ENCODE peak calls at places on chromosomes 6 and 20, in five cellular contexts. L is SK-N-SH, W is HEK293T, Q is K562, K is HepG2. X is an unnamed sample.

GRCh38 chr20:17023036-17023435 is 203.8 kb upstream of the PCSK2 start:
- DNase-seq in Q (no peak), L (no peak), K (no peak), W (no peak), X (no peak)

GRCh38 chr6:111129003-111129402 is 41.7 kb downstream of the SLC16A10 start:
- DNase-seq in Q (no peak), W (no peak), L (no peak), K (peak; percentile 24), X (no peak)

GRCh38 chr6:19311786-19312185 is 525.4 kb upstream of the ID4 start:
- DNase-seq in L (no peak), W (no peak), Q (no peak), K (no peak), X (no peak)

GRCh38 chr6:79170915-79171314 is 63.6 kb downstream of the HMGN3 start:
- DNase-seq in L (no peak), K (no peak), W (no peak), Q (no peak), X (no peak)

GRCh38 chr20:62772103-62772611 is 24.1 kb upstream of the MRGBP start:
- DNase-seq in Q (no peak), L (no peak), K (no peak), W (no peak), X (no peak)

GRCh38 chr6:170102038-170102437 is 188.8 kb downstream of the DLL1 start:
- DNase-seq in W (no peak), K (no peak), Q (no peak), L (no peak), X (no peak)

GRCh38 chr6:14807130-14807529 is 438.7 kb upstream of the JARID2 start:
- DNase-seq in L (no peak), W (no peak), K (no peak), Q (no peak), X (no peak)

GRCh38 chr6:135002229-135002844 is 52.3 kb downstream of the HBS1L start:
- DNase-seq in L (peak; percentile 22), K (peak; percentile 12), Q (peak; percentile 19), W (peak; percentile 31), X (no peak)

GRCh38 chr20:10342152-10342551 is 91.9 kb downstream of the MKKS start:
- DNase-seq in L (no peak), W (no peak), Q (no peak), K (no peak), X (no peak)

GRCh38 chr6:32529697-32530429 is at the start of gene HLA-DRB5:
- DNase-seq in L (no peak), Q (no peak), W (no peak), K (no peak), X (peak; percentile 58)

GRCh38 chr6:97203343-97203742 is 79.7 kb downstream of the MMS22L start:
- DNase-seq in W (no peak), K (no peak), Q (no peak), L (peak; percentile 39), X (no peak)

GRCh38 chr20:1345030-1345755 is 16.3 kb upstream of the SDCBP2 start:
- DNase-seq in K (no peak), Q (no peak), W (no peak), L (no peak), X (no peak)

GRCh38 chr6:24865161-24865560 is 66.4 kb upstream of the ARMH2 start:
- DNase-seq in L (no peak), Q (no peak), K (no peak), W (no peak), X (no peak)

GRCh38 chr6:146357578-146358340 is 185.9 kb upstream of the RAB32 start:
- DNase-seq in K (no peak), L (no peak), W (no peak), Q (no peak), X (peak; percentile 13)

GRCh38 chr6:135114355-135115145 is 59.9 kb upstream of the HBS1L start:
- DNase-seq in L (no peak), K (no peak), W (no peak), Q (no peak), X (peak; percentile 67)

GRCh38 chr6:16222826-16223225 is 15.6 kb upstream of the GMPR start:
- DNase-seq in W (no peak), Q (no peak), L (no peak), K (no peak), X (no peak)

GRCh38 chr6:170205126-170205525 is 85.8 kb downstream of the DLL1 start:
- DNase-seq in Q (no peak), L (no peak), W (no peak), K (no peak), X (no peak)

GRCh38 chr20:5784735-5785134 is 34.5 kb downstream of the SHLD1 start:
- DNase-seq in Q (peak; percentile 83), L (no peak), W (no peak), K (no peak), X (no peak)

GRCh38 chr20:5779071-5779470 is 28.9 kb downstream of the SHLD1 start:
- DNase-seq in W (no peak), Q (no peak), K (no peak), L (no peak), X (no peak)

GRCh38 chr20:5776074-5776473 is 25.9 kb downstream of the SHLD1 start:
- DNase-seq in Q (no peak), L (no peak), W (no peak), K (no peak), X (no peak)

GRCh38 chr20:5781798-5782750 is 31.9 kb downstream of the SHLD1 start:
- DNase-seq in L (no peak), K (peak; percentile 93), W (no peak), Q (peak; percentile 42), X (no peak)

DNA sequence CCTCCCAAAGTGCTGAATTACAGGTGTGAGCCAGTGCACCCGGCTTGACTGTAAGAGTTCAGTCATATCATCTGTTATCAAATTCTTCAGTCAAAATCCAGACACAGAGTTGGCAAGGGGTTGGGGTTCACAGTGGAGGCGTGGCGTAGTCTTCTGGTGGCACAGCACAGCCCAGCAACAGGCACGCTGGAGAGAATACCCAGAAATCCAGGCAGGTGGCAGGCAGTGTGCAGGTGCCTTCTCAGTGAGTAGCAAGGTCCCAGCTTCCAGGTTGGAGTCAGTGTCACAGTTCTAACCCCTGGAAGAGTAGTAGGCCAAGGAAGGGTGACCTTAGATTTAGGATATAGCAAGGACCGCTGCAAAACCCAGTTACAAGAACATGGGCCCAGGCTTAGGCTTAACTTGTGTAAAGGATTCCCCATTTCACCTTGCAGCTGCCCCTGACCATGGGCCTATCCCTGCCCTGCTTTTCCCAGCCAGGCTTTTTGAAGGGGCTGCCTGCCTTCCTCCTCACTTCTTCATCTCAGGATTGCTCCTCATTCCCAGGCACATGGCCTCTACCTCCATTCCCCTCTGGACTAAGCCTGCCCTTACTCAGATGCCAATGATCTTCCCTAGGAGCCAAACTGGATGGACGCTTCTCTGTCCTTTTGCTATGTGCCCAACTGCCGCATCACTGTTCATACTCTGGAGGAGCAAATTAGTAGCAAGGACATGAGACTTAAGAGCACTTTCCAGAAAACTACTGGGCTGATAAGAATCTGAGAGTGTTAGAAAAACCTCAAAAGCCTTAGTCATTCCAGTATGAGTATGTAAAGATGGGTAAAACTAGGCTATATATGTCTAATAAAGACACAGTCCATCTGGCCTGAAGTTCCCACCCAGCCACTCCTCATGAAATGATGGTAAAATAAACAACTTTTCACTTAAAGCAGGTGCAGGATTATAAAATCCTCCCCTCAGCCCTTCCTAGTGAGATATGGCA is 30.3 kb downstream of the SHLD1 start:
- DNase-seq in W (no peak), L (no peak), Q (peak; percentile 15), K (no peak), X (no peak)
- TF ChIP-seq FOXM1 in W (no peak), L (no peak), Q (no peak), K (no peak), X (no peak)

GRCh38 chr6:85670573-85670972 is 27.9 kb upstream of the SYNCRIP start:
- DNase-seq in K (no peak), Q (no peak), W (no peak), L (no peak), X (no peak)
- TF ChIP-seq FOXM1 in K (no peak), Q (no peak), W (no peak), L (no peak), X (no peak)

GRCh38 chr20:40488401-40488800 is 200.6 kb downstream of the MAFB start:
- DNase-seq in W (no peak), L (no peak), K (no peak), Q (no peak), X (no peak)

GRCh38 chr20:40494238-40494637 is 194.8 kb downstream of the MAFB start:
- DNase-seq in Q (no peak), K (no peak), L (no peak), W (no peak), X (no peak)

GRCh38 chr20:40493551-40493950 is 195.5 kb downstream of the MAFB start:
- DNase-seq in K (no peak), Q (no peak), W (no peak), L (no peak), X (no peak)

GRCh38 chr20:40489886-40490285 is 199.2 kb downstream of the MAFB start:
- DNase-seq in W (no peak), K (no peak), L (no peak), Q (no peak), X (no peak)

DNA sequence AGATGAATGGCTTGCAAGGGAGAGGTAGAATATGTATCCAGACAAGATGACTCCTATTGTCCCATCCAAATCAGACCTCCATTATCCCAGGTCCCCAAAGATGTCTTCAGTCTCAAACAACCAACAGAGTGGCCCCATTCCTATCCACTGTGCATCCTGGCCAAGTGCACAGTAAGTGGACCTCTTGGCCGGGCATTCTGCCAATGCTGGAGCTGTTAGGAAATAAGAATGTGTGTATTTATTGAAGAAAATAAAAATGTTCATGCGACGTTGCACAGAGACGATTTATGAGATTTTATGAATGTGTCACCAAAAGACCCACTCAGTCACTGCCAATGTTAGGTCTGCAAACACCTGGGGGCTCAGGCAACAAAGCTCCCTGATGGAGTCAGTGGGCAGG is 196.0 kb downstream of the MAFB start:
- DNase-seq in Q (no peak), K (no peak), W (no peak), L (no peak), X (no peak)
- TF ChIP-seq FOXM1 in Q (no peak), K (no peak), W (no peak), L (no peak), X (no peak)

GRCh38 chr6:150547511-150548222 is 52.0 kb upstream of the PLEKHG1 start:
- DNase-seq in Q (no peak), W (no peak), L (no peak), K (peak; percentile 24), X (no peak)
- TF ChIP-seq FOXM1 in Q (no peak), W (no peak), L (no peak), K (no peak), X (no peak)

GRCh38 chr6:7155871-7156579 is 48.3 kb downstream of the RREB1 start:
- DNase-seq in L (no peak), K (no peak), W (no peak), Q (no peak), X (peak; percentile 86)
- TF ChIP-seq FOXM1 in L (no peak), K (no peak), W (no peak), Q (no peak), X (peak; percentile 39)

DNA sequence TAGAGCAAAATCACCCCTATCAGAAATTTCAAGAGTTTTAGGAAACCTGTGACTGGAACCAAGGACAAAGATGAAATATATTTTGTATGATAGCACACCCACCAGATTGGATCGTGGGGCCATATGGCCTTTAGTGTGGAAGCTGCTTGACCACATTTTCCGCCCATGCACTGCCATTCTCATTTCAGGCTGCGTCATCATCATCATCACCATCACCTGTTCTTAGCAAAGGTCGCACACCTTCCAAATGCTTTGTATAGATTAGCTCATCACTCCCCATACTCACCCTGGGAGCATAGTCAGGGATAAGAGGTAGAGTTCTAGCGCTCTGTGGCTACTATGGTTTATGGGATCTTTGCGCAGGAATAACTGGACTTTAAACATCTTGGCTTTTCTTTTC is 185.7 kb downstream of the MTHFD1L start:
- DNase-seq in K (no peak), L (no peak), W (no peak), Q (no peak), X (no peak)
- TF ChIP-seq FOXM1 in K (no peak), L (no peak), W (no peak), Q (no peak), X (no peak)

GRCh38 chr20:6855074-6855473 is 87.6 kb downstream of the BMP2 start:
- DNase-seq in K (no peak), W (no peak), L (no peak), Q (no peak), X (no peak)
- TF ChIP-seq FOXM1 in K (no peak), W (no peak), L (no peak), Q (no peak), X (no peak)